ENCODE peak calls at places on chromosome 4, in eight cellular contexts. C is AG04449, Y is germinal center, Q is WTC11, K is left colon, O is D341Med, F is pancreas, J is naive B cell. U is an unnamed sample.

GRCh38 chr4:103306870-103307345 is 108.8 kb upstream of the CENPE start:
- DNase-seq in C (no peak), Y (no peak), Q (no peak), K (peak), O (no peak), F (peak), J (no peak), U (peak)

GRCh38 chr4:34271479-34272355 is 1972.6 kb downstream of the ARAP2 start:
- DNase-seq in C (no peak), Y (no peak), Q (no peak), K (no peak), O (no peak), F (no peak), J (no peak), U (no peak)

GRCh38 chr4:174749091-174749490 is 80.0 kb downstream of the GLRA3 start:
- DNase-seq in C (no peak), Y (no peak), Q (no peak), K (no peak), O (no peak), F (no peak), J (no peak), U (peak)

GRCh38 chr4:38565271-38566199 is 98.5 kb upstream of the KLF3 start:
- DNase-seq in C (peak), Y (no peak), Q (no peak), K (peak), O (no peak), F (no peak), J (no peak), U (peak)

GRCh38 chr4:74480267-74480666 is 35.3 kb downstream of the AREG start:
- DNase-seq in C (no peak), Y (no peak), Q (no peak), K (no peak), O (no peak), F (no peak), J (no peak), U (no peak)

GRCh38 chr4:55398461-55398860 is 2.7 kb downstream of the TMEM165 start:
- DNase-seq in C (no peak), Y (no peak), Q (no peak), K (no peak), O (no peak), F (no peak), J (no peak), U (peak)

GRCh38 chr4:138275946-138276621 is 33.9 kb upstream of the SLC7A11 start:
- DNase-seq in C (peak), Y (no peak), Q (no peak), K (no peak), O (no peak), F (no peak), J (no peak), U (peak)

GRCh38 chr4:6892190-6892908 is 17.3 kb upstream of the TBC1D14 start:
- DNase-seq in C (no peak), Y (no peak), Q (peak), K (peak), O (no peak), F (no peak), J (no peak), U (peak)

GRCh38 chr4:102139932-102140331 is 205.3 kb downstream of the SLC39A8 start:
- DNase-seq in C (no peak), Y (no peak), Q (no peak), K (no peak), O (no peak), F (no peak), J (no peak), U (no peak)

GRCh38 chr4:7960017-7960789 is 20.5 kb upstream of the AFAP1 start:
- DNase-seq in C (no peak), Y (no peak), Q (no peak), K (no peak), O (no peak), F (no peak), J (no peak), U (no peak)

GRCh38 chr4:96585304-96585703 is 745.4 kb downstream of the PDHA2 start:
- DNase-seq in C (no peak), Y (no peak), Q (no peak), K (no peak), O (no peak), F (no peak), J (no peak), U (no peak)

GRCh38 chr4:124745988-124746801 is 33.7 kb upstream of the ANKRD50 start:
- DNase-seq in C (no peak), Y (no peak), Q (no peak), K (no peak), O (no peak), F (no peak), J (no peak), U (peak)

GRCh38 chr4:68871772-68872441 is 56.1 kb downstream of the UGT2B10 start:
- DNase-seq in C (no peak), Y (no peak), Q (no peak), K (no peak), O (no peak), F (no peak), J (no peak), U (peak)

GRCh38 chr4:38132140-38132673 is 172.0 kb downstream of the PTTG2 start:
- DNase-seq in C (peak), Y (no peak), Q (no peak), K (peak), O (no peak), F (no peak), J (peak), U (peak)

GRCh38 chr4:182928061-182928460 is 10.9 kb upstream of the DCTD start:
- DNase-seq in C (no peak), Y (no peak), Q (peak), K (no peak), O (no peak), F (no peak), J (no peak), U (no peak)

GRCh38 chr4:59060895-59061294 is 1950.7 kb upstream of the IGFBP7 start:
- DNase-seq in C (no peak), Y (no peak), Q (no peak), K (no peak), O (no peak), F (no peak), J (no peak), U (no peak)

GRCh38 chr4:35541888-35542213 is 702.5 kb downstream of the ARAP2 start:
- DNase-seq in C (no peak), Y (no peak), Q (peak), K (no peak), O (no peak), F (no peak), J (no peak), U (no peak)

GRCh38 chr4:11769425-11769824 is 340.7 kb upstream of the HS3ST1 start:
- DNase-seq in C (no peak), Y (no peak), Q (no peak), K (no peak), O (no peak), F (no peak), J (no peak), U (peak)

GRCh38 chr4:107376293-107376692 is 340.2 kb upstream of the DKK2 start:
- DNase-seq in C (no peak), Y (no peak), Q (no peak), K (no peak), O (no peak), F (no peak), J (no peak), U (no peak)

GRCh38 chr4:22338806-22339205 is 177.1 kb downstream of the ADGRA3 start:
- DNase-seq in C (no peak), Y (no peak), Q (no peak), K (no peak), O (no peak), F (no peak), J (no peak), U (no peak)

GRCh38 chr4:182085051-182085480 is 158.1 kb upstream of the TENM3 start:
- DNase-seq in C (no peak), Y (no peak), Q (no peak), K (no peak), O (no peak), F (no peak), J (no peak), U (no peak)

GRCh38 chr4:109041463-109041862 is 261.0 kb downstream of the COL25A1 start:
- DNase-seq in C (no peak), Y (no peak), Q (no peak), K (no peak), O (no peak), F (no peak), J (no peak), U (peak)

GRCh38 chr4:140252742-140253555 is 99.0 kb upstream of the MAML3 start:
- DNase-seq in C (no peak), Y (peak), Q (peak), K (peak), O (peak), F (peak), J (peak), U (peak)

GRCh38 chr4:5956285-5957021 is 61.8 kb downstream of the C4orf50 start:
- DNase-seq in C (no peak), Y (no peak), Q (peak), K (no peak), O (no peak), F (peak), J (no peak), U (no peak)

GRCh38 chr4:26074672-26075071 is 160.7 kb downstream of the SMIM20 start:
- DNase-seq in C (no peak), Y (peak), Q (no peak), K (no peak), O (no peak), F (no peak), J (peak), U (no peak)

GRCh38 chr4:73676881-73677323 is 56.7 kb upstream of the RASSF6 start:
- DNase-seq in C (no peak), Y (peak), Q (no peak), K (no peak), O (no peak), F (no peak), J (no peak), U (peak)

GRCh38 chr4:115090483-115091075 is 22.8 kb downstream of the NDST4 start:
- DNase-seq in C (no peak), Y (peak), Q (no peak), K (no peak), O (peak), F (no peak), J (peak), U (peak)

GRCh38 chr4:6986067-6986780 is 56.9 kb upstream of the TADA2B start:
- DNase-seq in C (no peak), Y (no peak), Q (no peak), K (no peak), O (no peak), F (no peak), J (no peak), U (peak)

GRCh38 chr4:37604464-37604863 is 81.7 kb downstream of the RELL1 start:
- DNase-seq in C (no peak), Y (no peak), Q (no peak), K (no peak), O (no peak), F (no peak), J (no peak), U (no peak)

GRCh38 chr4:72171761-72172160 is 140.0 kb downstream of the NPFFR2 start:
- DNase-seq in C (no peak), Y (no peak), Q (no peak), K (no peak), O (no peak), F (no peak), J (no peak), U (no peak)

GRCh38 chr4:93751410-93751809 is 77.1 kb upstream of the ATOH1 start:
- DNase-seq in C (no peak), Y (no peak), Q (no peak), K (no peak), O (no peak), F (no peak), J (no peak), U (no peak)

GRCh38 chr4:574346-575161 is 1.5 kb downstream of the TMEM271 start:
- DNase-seq in C (no peak), Y (peak), Q (peak), K (no peak), O (peak), F (no peak), J (no peak), U (no peak)

GRCh38 chr4:130424211-130424610 is 1328.3 kb downstream of the C4orf33 start:
- DNase-seq in C (no peak), Y (no peak), Q (no peak), K (no peak), O (no peak), F (no peak), J (no peak), U (no peak)

GRCh38 chr4:88144866-88145300 is 13.6 kb downstream of the ABCG2 start:
- DNase-seq in C (no peak), Y (no peak), Q (no peak), K (no peak), O (no peak), F (no peak), J (no peak), U (no peak)

GRCh38 chr4:99949034-99949998 is 759 bp downstream of the H2AZ1 start:
- DNase-seq in C (peak), Y (peak), Q (peak), K (peak), O (peak), F (peak), J (peak), U (peak)

GRCh38 chr4:32775049-32775448 is 2054.9 kb downstream of the PCDH7 start:
- DNase-seq in C (no peak), Y (no peak), Q (no peak), K (no peak), O (peak), F (no peak), J (no peak), U (peak)

GRCh38 chr4:189974056-189974455 is 33.4 kb downstream of the FRG1 start:
- DNase-seq in C (no peak), Y (peak), Q (no peak), K (no peak), O (peak), F (no peak), J (no peak), U (peak)

U was measured in cardiac muscle cell.